ENCODE peak calls at places on chromosomes 3 and 15, in six cellular contexts. J, H, P, B, V and D are unnamed samples.

GRCh38 chr3:197555281-197556261 is at the start of gene BDH1:
- DNase-seq in P (no peak), H (peak; percentile 22), B (peak; percentile 36), J (peak; percentile 69), V (peak; percentile 68), D (peak; percentile 61)

GRCh38 chr15:37133619-37134018 is 33.3 kb upstream of the MEIS2 start:
- DNase-seq in V (peak; percentile 9), P (no peak), B (peak; percentile 9), J (no peak), H (no peak), D (peak; percentile 24)

GRCh38 chr3:193912621-193913178 is 223.2 kb upstream of the HES1 start:
- DNase-seq in J (no peak), B (no peak), V (no peak), P (no peak), H (no peak), D (no peak)

GRCh38 chr15:39926526-39926925 is 6.5 kb upstream of the GPR176 start:
- DNase-seq in J (no peak), P (no peak), B (no peak), H (no peak), V (no peak), D (no peak)

GRCh38 chr15:48385431-48385830 is 54.2 kb downstream of the DUT start:
- DNase-seq in V (no peak), B (no peak), P (no peak), J (no peak), H (no peak), D (no peak)

GRCh38 chr3:48013288-48013980 is 2.8 kb downstream of the MAP4 start:
- DNase-seq in B (peak; percentile 62), V (no peak), P (no peak), J (no peak), H (no peak), D (peak; percentile 78)

GRCh38 chr3:46193436-46193835 is 14.7 kb downstream of the CCR1 start:
- DNase-seq in H (no peak), J (no peak), V (no peak), P (no peak), B (peak; percentile 73), D (no peak)

GRCh38 chr3:165753560-165753959 is 83.7 kb downstream of the BCHE start:
- DNase-seq in H (no peak), J (no peak), V (no peak), P (no peak), B (peak; percentile 19), D (peak; percentile 90)

GRCh38 chr3:129985113-129985512 is 10.6 kb downstream of the TRH start:
- DNase-seq in J (no peak), P (no peak), H (no peak), B (no peak), V (no peak), D (no peak)

GRCh38 chr3:94234177-94234788 is 171.4 kb downstream of the NSUN3 start:
- DNase-seq in P (no peak), J (no peak), H (no peak), V (peak; percentile 27), B (peak; percentile 42), D (peak; percentile 62)

GRCh38 chr3:908839-909238 is 184.0 kb upstream of the CNTN6 start:
- DNase-seq in V (no peak), P (no peak), H (no peak), J (peak; percentile 32), B (no peak), D (peak; percentile 66)